ENCODE peak calls at places on chromosome 9, in four cellular contexts. V, E, J and C are unnamed samples.

GRCh38 chr9:19641046-19641445 is 147.8 kb downstream of the SLC24A2 start:
- DNase-seq in V (peak), E (no peak), J (no peak), C (no peak)

GRCh38 chr9:97714435-97714834 is 17.3 kb upstream of the XPA start:
- DNase-seq in V (peak), E (no peak), J (peak), C (peak)

GRCh38 chr9:123344273-123345096 is 11.5 kb upstream of the CRB2 start:
- DNase-seq in V (no peak), E (no peak), J (no peak), C (no peak)

GRCh38 chr9:18569941-18570630 is 96.1 kb downstream of the ADAMTSL1 start:
- DNase-seq in V (no peak), E (no peak), J (no peak), C (no peak)

GRCh38 chr9:134316444-134317160 is 9.7 kb upstream of the RXRA start:
- DNase-seq in V (peak), E (no peak), J (no peak), C (no peak)

GRCh38 chr9:14437336-14438231 is 123.6 kb upstream of the NFIB start:
- DNase-seq in V (no peak), E (no peak), J (no peak), C (no peak)

GRCh38 chr9:124495105-124496074 is 11.8 kb downstream of the NR5A1 start:
- DNase-seq in V (no peak), E (no peak), J (no peak), C (no peak)

GRCh38 chr9:117687532-117687931 is 16.7 kb upstream of the TLR4 start:
- DNase-seq in V (no peak), E (no peak), J (no peak), C (no peak)

GRCh38 chr9:98236881-98237487 is 18.5 kb downstream of the TBC1D2 start:
- DNase-seq in V (no peak), E (no peak), J (no peak), C (no peak)

GRCh38 chr9:109775516-109775915 is 4.5 kb upstream of the PALM2AKAP2 start:
- DNase-seq in V (peak), E (no peak), J (no peak), C (no peak)